ENCODE peak calls at places on chromosomes 5 and 9, in five cellular contexts. M is GM12878, T is MM.1S, C is hepatocyte, B is neural progenitor cell. V is an unnamed sample.

GRCh38 chr9:38023661-38024035 is 45.4 kb downstream of the SHB start:
- DNase-seq in M (no peak), T (no peak), C (no peak), B (no peak), V (peak)

GRCh38 chr9:7560669-7561305 is 238.8 kb downstream of the DMAC1 start:
- DNase-seq in M (no peak), T (no peak), C (no peak), B (peak), V (no peak)

GRCh38 chr5:170162631-170163321 is 57.1 kb downstream of the FOXI1 start:
- DNase-seq in M (no peak), T (no peak), C (no peak), B (no peak), V (no peak)

GRCh38 chr5:68884893-68885292 is 208.9 kb upstream of the SLC30A5 start:
- DNase-seq in M (no peak), T (no peak), C (no peak), B (peak), V (peak)

GRCh38 chr5:6829150-6829784 is 116.0 kb downstream of the TENT4A start:
- DNase-seq in M (peak), T (peak), C (no peak), B (no peak), V (no peak)

GRCh38 chr9:120583958-120584369 is 4.0 kb upstream of the CDK5RAP2 start:
- DNase-seq in M (peak), T (peak), C (peak), B (no peak), V (peak)

GRCh38 chr9:104091708-104092107 is 2.4 kb upstream of the SMC2 start:
- DNase-seq in M (no peak), T (no peak), C (no peak), B (peak), V (peak)

GRCh38 chr5:10595305-10595677 is 31.4 kb downstream of the ANKRD33B start:
- DNase-seq in M (no peak), T (no peak), C (no peak), B (no peak), V (no peak)

GRCh38 chr5:140362875-140363630 is 3.1 kb downstream of the SLC4A9 start:
- DNase-seq in M (no peak), T (peak), C (peak), B (peak), V (peak)

GRCh38 chr9:86354882-86355399 is 731 bp upstream of the TUT7 start:
- DNase-seq in M (no peak), T (no peak), C (no peak), B (no peak), V (peak)

GRCh38 chr5:77991084-77991483 is 214.9 kb upstream of the TBCA start:
- DNase-seq in M (no peak), T (no peak), C (no peak), B (peak), V (no peak)

GRCh38 chr9:16171851-16172250 is 619.0 kb downstream of the CCDC171 start:
- DNase-seq in M (no peak), T (no peak), C (no peak), B (no peak), V (no peak)

GRCh38 chr5:135034963-135035677 is 1.1 kb upstream of the PITX1 start:
- DNase-seq in M (no peak), T (no peak), C (no peak), B (no peak), V (peak)

GRCh38 chr9:19216466-19216865 is 14.0 kb upstream of the DENND4C start:
- DNase-seq in M (no peak), T (no peak), C (no peak), B (no peak), V (no peak)

GRCh38 chr5:97452646-97453045 is 269.6 kb upstream of the RIOK2 start:
- DNase-seq in M (no peak), T (no peak), C (no peak), B (no peak), V (no peak)

GRCh38 chr5:16628376-16628775 is 11.6 kb upstream of the RETREG1 start:
- DNase-seq in M (no peak), T (no peak), C (no peak), B (no peak), V (no peak)

GRCh38 chr5:80255425-80255751 is 460 bp downstream of the SERINC5 start:
- DNase-seq in M (no peak), T (peak), C (peak), B (peak), V (peak)

GRCh38 chr9:89497181-89497963 is 541 bp downstream of the SEMA4D start:
- DNase-seq in M (no peak), T (peak), C (peak), B (peak), V (no peak)

GRCh38 chr5:75342836-75343235 is 5.8 kb downstream of the HMGCR start:
- DNase-seq in M (no peak), T (no peak), C (no peak), B (no peak), V (no peak)
- H3K4me2 ChIP-seq in M (no peak), T (no peak), C (no peak), B (peak), V (no peak)

DNA sequence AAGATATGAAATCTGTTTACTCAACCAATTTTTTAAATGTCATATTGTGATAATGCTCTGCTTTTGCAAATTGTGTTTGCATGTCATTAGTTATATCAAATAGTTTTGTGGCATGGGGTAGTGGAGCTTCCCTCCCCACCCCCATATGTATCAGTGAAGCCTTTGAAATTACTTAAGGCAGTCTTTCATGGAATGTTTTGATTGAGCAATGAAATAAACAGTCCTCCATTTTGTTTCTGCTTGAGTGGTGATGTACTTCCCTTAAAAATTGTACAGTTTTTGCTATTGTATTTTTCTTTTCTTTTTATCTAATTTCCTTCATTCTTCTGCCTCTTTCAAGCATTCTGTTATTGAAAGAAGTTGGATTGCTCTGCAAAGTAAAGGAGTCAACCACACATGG is 3.5 kb downstream of the SOWAHA start:
- DNase-seq in M (no peak), T (no peak), C (no peak), B (no peak), V (peak)
- H3K4me3 ChIP-seq in M (no peak), T (no peak), C (no peak), B (no peak), V (no peak)

GRCh38 chr5:132834057-132834456 is 3.6 kb upstream of the SHROOM1 start:
- DNase-seq in M (no peak), T (no peak), C (no peak), B (no peak), V (no peak)

GRCh38 chr5:132837868-132838267 is 7.4 kb upstream of the SHROOM1 start:
- DNase-seq in M (no peak), T (no peak), C (peak), B (no peak), V (peak)

GRCh38 chr5:132838516-132839282 is 8.3 kb upstream of the SHROOM1 start:
- DNase-seq in M (no peak), T (no peak), C (no peak), B (no peak), V (no peak)

GRCh38 chr5:132839426-132840301 is 9.2 kb upstream of the SHROOM1 start:
- DNase-seq in M (no peak), T (no peak), C (peak), B (no peak), V (peak)

GRCh38 chr5:132836852-132837251 is 6.4 kb upstream of the SHROOM1 start:
- DNase-seq in M (no peak), T (no peak), C (no peak), B (no peak), V (no peak)
- H3K4me2 ChIP-seq in M (no peak), T (no peak), C (no peak), B (no peak), V (no peak)

GRCh38 chr9:126486276-126486675 is 127.5 kb upstream of the LMX1B start:
- DNase-seq in M (no peak), T (no peak), C (no peak), B (no peak), V (peak)
- H3K4me3 ChIP-seq in M (no peak), T (no peak), C (no peak), B (no peak), V (no peak)

GRCh38 chr9:129868571-129869486 is 33.6 kb downstream of the USP20 start:
- DNase-seq in M (no peak), T (peak), C (no peak), B (no peak), V (peak)
- H3K4me2 ChIP-seq in M (no peak), T (peak), C (no peak), B (no peak), V (no peak)

GRCh38 chr9:5569357-5569756 is 59.0 kb downstream of the PDCD1LG2 start:
- DNase-seq in M (no peak), T (no peak), C (no peak), B (no peak), V (no peak)
- H3K4me3 ChIP-seq in M (no peak), T (no peak), C (no peak), B (no peak), V (no peak)

GRCh38 chr5:164824671-164825070 is 1319.3 kb downstream of the MAT2B start:
- DNase-seq in M (no peak), T (no peak), C (no peak), B (no peak), V (no peak)
- H3K4me2 ChIP-seq in M (no peak), T (no peak), C (no peak), B (no peak), V (no peak)

GRCh38 chr9:72952914-72953313 is at the start of gene ALDH1A1:
- DNase-seq in M (no peak), T (no peak), C (peak), B (no peak), V (no peak)
- H3K4me3 ChIP-seq in M (no peak), T (no peak), C (peak), B (no peak), V (no peak)

GRCh38 chr5:44332360-44332971 is 56.8 kb downstream of the FGF10 start:
- DNase-seq in M (no peak), T (peak), C (peak), B (peak), V (no peak)
- H3K4me2 ChIP-seq in M (no peak), T (no peak), C (no peak), B (no peak), V (no peak)

DNA sequence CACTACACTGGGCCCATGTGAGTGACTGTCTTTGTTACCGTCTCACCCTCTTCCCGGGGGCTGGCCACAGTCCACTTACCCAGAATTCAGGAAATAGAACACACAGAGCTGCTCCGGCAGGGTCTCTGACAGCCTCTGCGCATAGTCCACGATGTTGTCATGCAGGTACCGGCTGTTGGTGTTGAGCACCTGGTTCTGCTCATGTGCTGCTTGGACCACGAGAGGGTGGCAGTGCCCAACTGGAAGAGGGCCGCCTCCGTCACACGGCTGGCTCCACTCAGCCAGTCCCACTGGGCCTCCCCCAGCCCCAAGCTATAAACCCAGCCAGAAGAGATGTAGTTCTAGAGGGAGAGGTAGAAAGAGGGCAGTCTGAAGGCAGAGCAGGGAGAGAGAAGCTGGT is 2.7 kb downstream of the PHYKPL start:
- DNase-seq in M (no peak), T (no peak), C (no peak), B (no peak), V (peak)
- H3K4me3 ChIP-seq in M (no peak), T (no peak), C (no peak), B (no peak), V (no peak)